ENCODE peak calls at places on chromosomes 13 and 19, in seven cellular contexts. J is PC-3, B is MM.1S, R is retinal pigment epithelial cell, P is colonic mucosa, K is Peyer's patch, I is OCI-LY7. O is an unnamed sample.

GRCh38 chr13:96052655-96053002 is 572 bp downstream of the UGGT2 start:
- DNase-seq in J (peak; percentile 15), K (no peak), P (no peak), I (no peak), B (peak; percentile 68), R (peak; percentile 13), O (no peak)

GRCh38 chr13:75633285-75633684 is 2.8 kb upstream of the LMO7 start:
- DNase-seq in R (no peak), P (no peak), B (no peak), K (no peak), I (no peak), J (peak; percentile 66), O (no peak)

GRCh38 chr13:33290421-33290965 is 4.9 kb upstream of the STARD13 start:
- DNase-seq in K (no peak), P (no peak), B (no peak), J (no peak), R (no peak), I (no peak), O (no peak)

GRCh38 chr13:101728021-101728420 is 275.5 kb downstream of the ITGBL1 start:
- DNase-seq in R (no peak), K (no peak), J (no peak), I (no peak), P (no peak), B (no peak), O (no peak)

GRCh38 chr13:22128413-22129198 is 457.7 kb downstream of the FGF9 start:
- DNase-seq in P (no peak), K (no peak), J (no peak), B (no peak), R (no peak), I (no peak), O (peak; percentile 57)

GRCh38 chr19:48342841-48343540 is 17.6 kb downstream of the EMP3 start:
- DNase-seq in K (no peak), P (no peak), B (no peak), R (no peak), J (peak; percentile 45), I (no peak), O (no peak)

GRCh38 chr13:35378939-35379338 is 97.5 kb downstream of the MAB21L1 start:
- DNase-seq in P (no peak), R (no peak), J (peak; percentile 25), I (no peak), K (no peak), B (no peak), O (no peak)

GRCh38 chr13:99313473-99313872 is 6.3 kb upstream of the GPR183 start:
- DNase-seq in P (no peak), K (no peak), B (no peak), I (no peak), R (no peak), J (no peak), O (no peak)

GRCh38 chr19:18046066-18046718 is 38.2 kb downstream of the ARRDC2 start:
- DNase-seq in K (no peak), P (no peak), R (peak; percentile 35), B (no peak), J (peak; percentile 92), I (no peak), O (no peak)

GRCh38 chr13:23695711-23696512 is 125.7 kb downstream of the TNFRSF19 start:
- DNase-seq in B (no peak), K (peak; percentile 51), J (no peak), I (peak; percentile 8), P (peak; percentile 34), R (no peak), O (no peak)

GRCh38 chr19:17687141-17687856 is 855 bp downstream of the UNC13A start:
- DNase-seq in B (no peak), R (no peak), J (no peak), K (no peak), I (no peak), P (no peak), O (no peak)

GRCh38 chr13:36076211-36076610 is 55.0 kb downstream of the DCLK1 start:
- DNase-seq in P (no peak), B (no peak), I (no peak), J (no peak), R (no peak), K (no peak), O (no peak)

GRCh38 chr13:23806874-23807522 is 82.2 kb downstream of the MIPEP start:
- DNase-seq in J (no peak), K (no peak), P (no peak), I (peak; percentile 71), R (no peak), B (no peak), O (no peak)

GRCh38 chr19:8004723-8005513 is 523 bp downstream of the ELAVL1 start:
- DNase-seq in B (peak; percentile 27), K (peak; percentile 18), R (no peak), J (peak; percentile 19), P (no peak), I (peak; percentile 44), O (no peak)

GRCh38 chr19:44611812-44612295 is 1.5 kb upstream of the IGSF23 start:
- DNase-seq in P (no peak), K (no peak), R (no peak), I (no peak), B (no peak), J (no peak), O (no peak)

GRCh38 chr13:70809588-70809987 is 701.3 kb upstream of the KLHL1 start:
- DNase-seq in K (no peak), I (no peak), R (no peak), P (no peak), J (no peak), B (no peak), O (no peak)

DNA sequence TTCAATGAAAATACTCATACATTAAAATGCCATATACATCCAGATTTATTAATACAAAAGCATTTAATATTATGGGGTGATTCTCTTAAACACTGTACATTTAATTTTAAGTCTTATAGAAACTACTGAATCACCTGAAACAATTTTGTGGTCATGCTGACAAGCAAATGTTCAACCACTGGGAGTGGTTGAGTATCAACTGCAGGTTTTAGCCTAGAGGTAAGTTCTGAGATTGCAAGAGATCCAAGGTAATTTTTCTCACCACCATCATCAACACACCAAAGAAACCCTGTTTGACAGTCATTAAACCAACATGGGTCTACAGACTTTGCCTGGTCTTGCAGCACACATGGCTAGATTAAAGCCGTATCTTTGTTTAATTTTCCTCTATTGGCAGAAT is 196.3 kb downstream of the LHFPL6 start:
- DNase-seq in R (no peak), I (peak; percentile 14), B (peak; percentile 78), K (no peak), J (peak; percentile 40), P (no peak), O (no peak)
- TF ChIP-seq CTCF in R (peak; percentile 4), I (peak; percentile 44), B (peak; percentile 21), K (no peak), J (peak; percentile 39), P (no peak), O (no peak)

DNA sequence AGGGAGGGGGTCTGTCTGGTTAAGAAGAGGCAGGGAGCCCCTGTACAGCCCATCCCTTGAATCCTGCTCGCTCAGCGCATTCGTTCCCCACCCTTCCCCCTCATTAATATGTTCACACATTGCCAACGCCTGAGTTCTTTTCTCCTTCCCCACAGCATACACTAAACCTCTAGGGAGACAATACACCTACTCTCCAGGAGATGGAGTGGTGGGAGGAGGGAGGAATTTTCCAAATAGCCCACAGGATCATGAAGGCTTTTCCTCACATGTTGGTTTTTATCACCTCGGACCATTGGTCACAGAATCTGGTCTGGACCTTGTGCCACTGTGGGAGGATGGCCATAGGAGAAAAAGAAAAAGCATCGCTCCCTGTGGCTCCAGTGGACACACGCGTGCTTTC is 294.9 kb downstream of the SHISA2 start:
- DNase-seq in B (no peak), P (no peak), K (no peak), J (no peak), R (no peak), I (no peak), O (no peak)
- TF ChIP-seq CTCF in B (no peak), P (no peak), K (no peak), J (peak; percentile 33), R (peak; percentile 20), I (no peak), O (peak; percentile 52)

DNA sequence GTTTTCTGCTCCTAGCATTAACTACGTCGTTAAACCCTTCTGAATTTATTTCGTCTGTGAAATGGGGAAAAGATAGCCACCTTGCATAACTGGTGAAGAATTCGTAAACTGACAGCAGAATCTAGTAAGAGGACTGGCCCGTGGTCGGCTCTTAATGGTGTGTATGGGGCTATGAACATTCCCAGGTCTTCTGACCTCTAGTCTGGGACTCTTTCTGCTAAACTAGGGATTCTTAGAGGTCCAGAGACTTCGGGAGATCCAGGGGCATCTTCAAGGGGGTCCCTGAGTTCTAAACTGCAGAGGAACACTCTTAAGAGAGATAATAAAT is 231.1 kb upstream of the SERP2 start:
- DNase-seq in P (peak; percentile 32), K (no peak), R (no peak), B (no peak), J (no peak), I (no peak), O (no peak)
- TF ChIP-seq CTCF in P (no peak), K (no peak), R (no peak), B (no peak), J (no peak), I (no peak), O (no peak)

DNA sequence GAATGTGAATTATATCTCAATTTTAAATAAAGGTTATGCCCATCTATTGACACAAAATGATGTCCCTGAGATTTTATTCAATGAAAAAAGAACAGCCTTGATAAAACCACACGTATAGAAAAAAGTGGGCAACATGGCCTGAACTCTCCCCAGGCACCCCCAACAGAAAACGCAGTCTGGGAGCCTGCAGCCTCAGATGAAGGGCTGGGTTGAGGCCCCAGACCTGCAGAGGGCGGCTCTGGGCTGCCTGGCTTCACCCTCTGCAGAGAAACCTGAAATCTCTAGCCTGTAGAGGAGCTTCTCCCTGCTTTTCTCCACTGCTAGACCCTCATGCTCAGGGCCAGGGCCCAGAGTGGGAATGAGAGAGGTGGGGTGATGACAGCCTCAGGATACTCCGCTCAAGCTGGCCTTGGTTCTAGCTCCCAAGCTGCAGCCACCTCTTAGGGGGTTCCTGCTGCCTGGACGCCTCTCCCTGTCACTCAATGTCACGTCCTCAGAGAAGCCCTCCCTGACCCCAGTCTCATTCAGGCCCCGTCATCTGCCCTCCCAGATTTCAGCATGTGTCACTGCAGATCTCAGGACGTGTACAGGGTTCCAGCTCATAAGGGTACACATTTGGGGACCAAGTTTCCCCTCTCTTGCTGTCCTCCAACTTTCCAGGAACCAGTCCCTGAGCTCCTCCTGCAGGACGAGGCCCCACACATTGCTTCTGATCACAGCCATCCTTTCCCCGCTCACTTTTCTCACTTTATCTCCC is 1.8 kb downstream of the MBD3 start:
- DNase-seq in K (no peak), R (no peak), J (no peak), I (peak; percentile 77), P (no peak), B (peak; percentile 59), O (no peak)
- TF ChIP-seq CTCF in K (no peak), R (peak; percentile 59), J (peak; percentile 27), I (peak; percentile 77), P (no peak), B (peak; percentile 55), O (peak; percentile 47)

DNA sequence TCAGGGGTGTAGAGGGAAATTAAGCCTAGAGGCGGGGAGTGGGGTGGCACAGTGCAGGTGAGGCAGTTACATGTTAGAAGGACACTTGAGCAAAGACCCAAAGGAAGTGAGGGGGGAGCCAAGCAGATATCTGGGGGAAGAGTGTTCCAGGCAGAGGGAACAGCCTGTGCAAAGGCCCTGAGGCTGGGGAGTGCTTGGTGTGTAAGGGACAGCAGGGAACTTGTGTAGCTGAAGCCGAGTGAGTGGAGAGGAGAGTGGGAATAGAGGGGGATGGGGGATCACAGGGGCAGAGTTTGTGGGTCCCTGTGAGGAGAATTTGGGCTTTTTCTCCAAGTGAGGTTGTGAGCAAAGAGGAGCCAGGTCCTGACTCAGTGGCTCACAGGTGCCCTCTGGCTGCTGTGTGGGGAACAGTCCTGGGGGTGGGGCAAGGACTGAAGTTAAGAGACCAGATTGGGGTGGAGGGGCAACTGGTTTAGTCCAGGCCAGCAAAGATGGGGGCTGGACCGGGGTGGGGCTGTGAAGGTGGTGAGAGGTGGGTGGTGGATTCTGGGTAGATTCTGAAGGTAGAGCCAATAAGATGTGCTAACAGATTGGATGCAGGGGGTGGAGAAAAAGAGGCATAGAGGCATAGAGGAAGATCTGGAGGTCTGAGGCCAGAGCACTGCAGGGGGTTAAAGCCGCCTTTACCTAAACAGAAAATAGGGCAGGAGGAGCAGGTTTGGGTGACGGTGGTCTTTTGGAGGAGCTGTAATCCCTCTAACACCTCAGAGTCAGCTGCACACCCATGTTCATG is 75.3 kb downstream of the CACNA1A start:
- DNase-seq in B (peak; percentile 19), R (no peak), J (peak; percentile 83), P (peak; percentile 37), I (peak; percentile 51), K (no peak), O (no peak)
- TF ChIP-seq CTCF in B (peak; percentile 70), R (peak; percentile 89), J (peak; percentile 97), P (peak; percentile 50), I (peak; percentile 81), K (peak; percentile 51), O (peak; percentile 96)